ENCODE peak calls at places on chromosome 21, in ten cellular contexts. K, W, M, X, P, Z, L, N, O and I are unnamed samples. For H3K9me3 and H3K36me3, the result is how much of the 10 kb centered on the place peaks cover.

GRCh38 chr21:17352937-17353655 is 159.7 kb upstream of the CXADR start:
- DNase-seq in K (no peak), W (no peak), M (no peak), X (no peak), P (no peak), Z (no peak), L (no peak), N (no peak), O (no peak), I (no peak)

GRCh38 chr21:42734323-42734971 is 81.0 kb downstream of the PDE9A start:
- DNase-seq in K (no peak), W (no peak), M (no peak), X (no peak), P (no peak), Z (peak), L (no peak), N (no peak), O (no peak), I (no peak)

GRCh38 chr21:40901690-40902089 is 54.7 kb upstream of the DSCAM start:
- DNase-seq in K (no peak), W (peak), M (no peak), X (no peak), P (no peak), Z (no peak), L (no peak), N (peak), O (peak), I (no peak)

GRCh38 chr21:16330340-16331319 is 600.8 kb downstream of the USP25 start:
- DNase-seq in K (no peak), W (no peak), M (no peak), X (no peak), P (peak), Z (peak), L (no peak), N (no peak), O (peak), I (peak)

GRCh38 chr21:16535100-16535418 is 805.3 kb downstream of the USP25 start:
- DNase-seq in K (peak), W (peak), M (peak), X (peak), P (peak), Z (peak), L (no peak), N (peak), O (peak), I (no peak)

GRCh38 chr21:46347791-46348381 is 23.9 kb downstream of the PCNT start:
- DNase-seq in K (peak), W (peak), M (peak), X (peak), P (peak), Z (no peak), L (no peak), N (peak), O (no peak), I (no peak)

GRCh38 chr21:42973309-42973990 is 912 bp upstream of the PKNOX1 start:
- DNase-seq in K (peak), W (no peak), M (no peak), X (peak), P (no peak), Z (no peak), L (no peak), N (no peak), O (peak), I (no peak)

GRCh38 chr21:38478782-38479181 is 19.5 kb downstream of the ERG start:
- DNase-seq in K (no peak), W (no peak), M (no peak), X (no peak), P (peak), Z (no peak), L (no peak), N (no peak), O (no peak), I (no peak)

GRCh38 chr21:45363921-45364463 is 41.0 kb upstream of the COL18A1 start:
- DNase-seq in K (peak), W (peak), M (peak), X (peak), P (peak), Z (peak), L (no peak), N (peak), O (peak), I (no peak)

GRCh38 chr21:29805110-29805509 is 134.7 kb downstream of the GRIK1 start:
- DNase-seq in K (no peak), W (no peak), M (no peak), X (no peak), P (no peak), Z (no peak), L (no peak), N (no peak), O (no peak), I (no peak)

GRCh38 chr21:26167593-26167992 is 3.0 kb downstream of the APP start:
- DNase-seq in K (no peak), W (no peak), M (no peak), X (no peak), P (no peak), Z (no peak), L (no peak), N (no peak), O (no peak), I (no peak)

GRCh38 chr21:39014751-39015150 is 168.5 kb downstream of the PSMG1 start:
- DNase-seq in K (no peak), W (no peak), M (no peak), X (no peak), P (peak), Z (peak), L (no peak), N (no peak), O (no peak), I (no peak)

GRCh38 chr21:29080454-29080930 is 7.0 kb upstream of the CCT8 start:
- DNase-seq in K (no peak), W (no peak), M (no peak), X (no peak), P (peak), Z (no peak), L (peak), N (no peak), O (no peak), I (no peak)

GRCh38 chr21:36079671-36080070 is 9.8 kb downstream of the CBR1 start:
- DNase-seq in K (no peak), W (no peak), M (no peak), X (no peak), P (no peak), Z (no peak), L (no peak), N (no peak), O (no peak), I (no peak)

GRCh38 chr21:34020005-34020847 is 53.2 kb upstream of the MRPS6 start:
- DNase-seq in K (no peak), W (no peak), M (no peak), X (no peak), P (peak), Z (no peak), L (no peak), N (no peak), O (no peak), I (no peak)

GRCh38 chr21:45226540-45227326 is 61.0 kb downstream of the POFUT2 start:
- DNase-seq in K (no peak), W (no peak), M (no peak), X (no peak), P (peak), Z (peak), L (peak), N (no peak), O (no peak), I (no peak)

GRCh38 chr21:42096593-42096992 is 25.5 kb downstream of the UMODL1 start:
- DNase-seq in K (no peak), W (no peak), M (peak), X (no peak), P (no peak), Z (no peak), L (no peak), N (no peak), O (no peak), I (no peak)

GRCh38 chr21:17250651-17251294 is 262.1 kb upstream of the CXADR start:
- DNase-seq in K (no peak), W (no peak), M (no peak), X (no peak), P (peak), Z (peak), L (no peak), N (no peak), O (no peak), I (no peak)

GRCh38 chr21:41368361-41369104 is 6.7 kb downstream of the MX2 start:
- DNase-seq in K (no peak), W (no peak), M (peak), X (no peak), P (no peak), Z (no peak), L (no peak), N (no peak), O (no peak), I (no peak)

GRCh38 chr21:46455575-46456385 is 2.9 kb upstream of the DIP2A start:
- DNase-seq in K (no peak), W (no peak), M (no peak), X (no peak), P (peak), Z (peak), L (no peak), N (no peak), O (no peak), I (no peak)

GRCh38 chr21:40936771-40937261 is 89.9 kb upstream of the DSCAM start:
- DNase-seq in K (peak), W (no peak), M (no peak), X (no peak), P (no peak), Z (no peak), L (no peak), N (no peak), O (no peak), I (no peak)

GRCh38 chr21:38804617-38805281 is 980 bp upstream of the ETS2 start:
- DNase-seq in K (peak), W (peak), M (peak), X (peak), P (peak), Z (peak), L (no peak), N (peak), O (peak), I (no peak)

GRCh38 chr21:46060596-46061061 is 37.3 kb upstream of the COL6A2 start:
- DNase-seq in K (peak), W (peak), M (peak), X (peak), P (peak), Z (peak), L (no peak), N (peak), O (no peak), I (no peak)

GRCh38 chr21:44303490-44303981 is 3.7 kb downstream of the PFKL start:
- DNase-seq in K (no peak), W (no peak), M (no peak), X (no peak), P (no peak), Z (no peak), L (no peak), N (no peak), O (no peak), I (no peak)

GRCh38 chr21:39251326-39251725 is 62.1 kb downstream of the BRWD1 start:
- DNase-seq in K (no peak), W (no peak), M (no peak), X (no peak), P (no peak), Z (no peak), L (no peak), N (no peak), O (no peak), I (no peak)

GRCh38 chr21:37828515-37828914 is 87.7 kb downstream of the KCNJ6 start:
- DNase-seq in K (no peak), W (no peak), M (no peak), X (no peak), P (no peak), Z (no peak), L (no peak), N (no peak), O (no peak), I (no peak)

GRCh38 chr21:44019568-44019958 is 7.5 kb downstream of the TRAPPC10 start:
- DNase-seq in K (no peak), W (no peak), M (no peak), X (no peak), P (no peak), Z (no peak), L (no peak), N (no peak), O (no peak), I (no peak)

GRCh38 chr21:37797403-37797802 is 118.9 kb downstream of the KCNJ6 start:
- DNase-seq in K (no peak), W (no peak), M (no peak), X (no peak), P (no peak), Z (no peak), L (no peak), N (no peak), O (no peak), I (no peak)

GRCh38 chr21:20875741-20876140 is 122.5 kb upstream of the NCAM2 start:
- DNase-seq in K (no peak), W (no peak), M (no peak), X (no peak), P (no peak), Z (peak), L (no peak), N (no peak), O (no peak), I (no peak)

GRCh38 chr21:26365849-26366248 is 195.3 kb upstream of the APP start:
- DNase-seq in K (no peak), W (no peak), M (no peak), X (no peak), P (no peak), Z (peak), L (no peak), N (no peak), O (no peak), I (no peak)

GRCh38 chr21:16587671-16588379 is 858.0 kb downstream of the USP25 start:
- DNase-seq in K (no peak), W (no peak), M (no peak), X (no peak), P (peak), Z (peak), L (no peak), N (no peak), O (peak), I (no peak)

GRCh38 chr21:35020902-35021301 is 28.2 kb downstream of the RUNX1 start:
- DNase-seq in K (no peak), W (no peak), M (no peak), X (no peak), P (peak), Z (peak), L (no peak), N (no peak), O (no peak), I (no peak)
- H3K27ac ChIP-seq in K (no peak), W (no peak), M (no peak), X (no peak), P (no peak), Z (peak), L (no peak), N (no peak), O (no peak), I (no peak)

GRCh38 chr21:15144026-15144425 is 79.2 kb upstream of the NRIP1 start:
- DNase-seq in K (no peak), W (no peak), M (no peak), X (no peak), P (no peak), Z (no peak), L (no peak), N (no peak), O (no peak), I (no peak)

GRCh38 chr21:15152591-15152990 is 87.8 kb upstream of the NRIP1 start:
- DNase-seq in K (no peak), W (no peak), M (no peak), X (no peak), P (no peak), Z (no peak), L (no peak), N (no peak), O (no peak), I (no peak)

GRCh38 chr21:15151385-15152103 is 86.7 kb upstream of the NRIP1 start:
- DNase-seq in K (no peak), W (no peak), M (no peak), X (no peak), P (no peak), Z (no peak), L (no peak), N (no peak), O (no peak), I (no peak)

GRCh38 chr21:15149825-15150224 is 85.0 kb upstream of the NRIP1 start:
- DNase-seq in K (no peak), W (no peak), M (no peak), X (no peak), P (no peak), Z (no peak), L (no peak), N (no peak), O (no peak), I (no peak)
- H3K9me3 ChIP-seq in K (under half), W (under half), M (under half), X (under half), P (under half), Z (under half), L (under half), N (under half), O (under half), I (under half)

GRCh38 chr21:27454234-27454633 is 487.3 kb upstream of the ADAMTS5 start:
- DNase-seq in K (no peak), W (no peak), M (no peak), X (no peak), P (no peak), Z (no peak), L (no peak), N (no peak), O (no peak), I (no peak)

GRCh38 chr21:27448960-27449359 is 482.1 kb upstream of the ADAMTS5 start:
- DNase-seq in K (no peak), W (no peak), M (no peak), X (peak), P (no peak), Z (no peak), L (no peak), N (no peak), O (no peak), I (no peak)

GRCh38 chr21:27451116-27451515 is 484.2 kb upstream of the ADAMTS5 start:
- DNase-seq in K (no peak), W (no peak), M (no peak), X (no peak), P (no peak), Z (no peak), L (no peak), N (no peak), O (no peak), I (no peak)

DNA sequence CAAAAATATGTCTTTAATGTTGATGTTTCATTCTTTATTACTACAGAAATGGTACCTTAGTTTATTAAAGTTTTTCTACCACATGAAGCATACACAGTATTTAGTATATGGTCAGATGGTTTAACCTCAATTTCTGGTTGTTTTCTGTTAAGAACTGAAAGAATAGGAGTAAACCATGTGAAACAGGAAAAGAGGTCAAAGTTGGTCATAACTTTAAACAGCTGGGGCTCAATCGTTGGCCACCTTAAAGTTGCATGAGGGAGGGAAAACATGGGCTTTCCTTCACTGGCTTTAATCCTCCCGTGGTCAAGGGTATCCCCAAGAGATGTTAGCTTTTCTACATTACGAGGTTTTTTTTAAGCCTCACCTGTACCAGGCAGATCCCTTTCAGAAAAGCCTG is 483.3 kb upstream of the ADAMTS5 start:
- DNase-seq in K (no peak), W (no peak), M (no peak), X (no peak), P (no peak), Z (no peak), L (no peak), N (no peak), O (no peak), I (no peak)
- H3K36me3 ChIP-seq in K (under half), W (under half), M (under half), X (under half), P (under half), Z (under half), L (under half), N (under half), O (under half), I (under half)

GRCh38 chr21:32412998-32413504 is 545 bp downstream of the EVA1C start:
- DNase-seq in K (peak), W (peak), M (peak), X (peak), P (no peak), Z (peak), L (no peak), N (peak), O (peak), I (no peak)
- H3K27ac ChIP-seq in K (peak), W (peak), M (peak), X (peak), P (peak), Z (peak), L (peak), N (peak), O (peak), I (no peak)